ENCODE peak calls at places on chromosomes 4 and X, in five cellular contexts. F, L, A, T and H are unnamed samples.

GRCh38 chr4:157819693-157820464 is 352.9 kb downstream of the GASK1B start:
- DNase-seq in A (no peak), L (no peak), T (no peak), F (no peak), H (no peak)

GRCh38 chr4:123746981-123747380 is 350.4 kb downstream of the SPRY1 start:
- DNase-seq in L (peak; percentile 74), T (no peak), A (no peak), F (no peak), H (no peak)

GRCh38 chr4:104487105-104487504 is 7.6 kb downstream of the CXXC4 start:
- DNase-seq in F (peak; percentile 80), A (no peak), T (no peak), L (no peak), H (no peak)

GRCh38 chr4:93810340-93810992 is 18.1 kb upstream of the ATOH1 start:
- DNase-seq in A (no peak), L (no peak), T (no peak), F (no peak), H (no peak)

GRCh38 chrX:25028726-25029125 is 13.0 kb upstream of the ARX start:
- DNase-seq in F (no peak), T (no peak), A (no peak), L (peak; percentile 56), H (no peak)

GRCh38 chr4:175441256-175441655 is 370.8 kb downstream of the GPM6A start:
- DNase-seq in F (no peak), T (no peak), L (no peak), A (no peak), H (no peak)

GRCh38 chr4:94912606-94913005 is 154.9 kb downstream of the BMPR1B start:
- DNase-seq in F (no peak), L (no peak), A (no peak), T (no peak), H (no peak)

GRCh38 chr4:94472056-94472826 is 20.5 kb downstream of the PDLIM5 start:
- DNase-seq in F (no peak), T (no peak), A (no peak), L (peak; percentile 74), H (no peak)

GRCh38 chrX:106401965-106402559 is 209.7 kb upstream of the RADX start:
- DNase-seq in T (no peak), L (no peak), F (no peak), A (no peak), H (no peak)

GRCh38 chr4:140641105-140641555 is 72.4 kb upstream of the UCP1 start:
- DNase-seq in A (no peak), L (no peak), F (no peak), T (no peak), H (no peak)

GRCh38 chr4:77022581-77023133 is 53.1 kb downstream of the CCNI start:
- DNase-seq in L (peak; percentile 78), A (no peak), F (no peak), T (no peak), H (no peak)

GRCh38 chr4:140186651-140187315 is 32.8 kb upstream of the MAML3 start:
- DNase-seq in T (no peak), F (no peak), L (peak; percentile 73), A (no peak), H (no peak)

GRCh38 chr4:43776371-43776770 is 672.2 kb downstream of the KCTD8 start:
- DNase-seq in A (no peak), F (peak; percentile 57), T (no peak), L (no peak), H (no peak)

DNA sequence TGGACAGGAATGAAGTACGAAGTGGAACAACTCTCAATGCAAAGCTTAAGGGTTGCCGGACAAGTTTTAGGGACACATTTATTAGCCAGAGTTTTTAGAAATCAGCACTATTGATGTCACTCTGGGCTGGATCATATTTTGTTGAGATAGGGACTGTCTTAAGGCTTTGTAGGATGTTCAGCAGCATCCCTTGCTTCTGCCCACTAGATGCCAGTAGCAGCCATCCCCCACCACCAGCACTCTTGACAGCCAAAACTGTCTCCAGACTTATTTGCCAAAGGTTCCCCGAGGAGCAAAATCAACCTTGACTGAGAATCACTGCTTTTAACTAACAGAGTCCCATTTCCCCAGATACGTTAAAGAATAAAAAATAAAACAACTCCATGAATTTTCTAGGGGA is 1497.3 kb downstream of the STIM2 start:
- DNase-seq in F (no peak), L (peak; percentile 36), A (no peak), T (no peak), H (no peak)
- H3K9me3 ChIP-seq in F (no peaks in the 10 kb centered on the region), L (no peaks in the 10 kb centered on the region), A (no peaks in the 10 kb centered on the region), T (no peaks in the 10 kb centered on the region), H (no peaks in the 10 kb centered on the region)

DNA sequence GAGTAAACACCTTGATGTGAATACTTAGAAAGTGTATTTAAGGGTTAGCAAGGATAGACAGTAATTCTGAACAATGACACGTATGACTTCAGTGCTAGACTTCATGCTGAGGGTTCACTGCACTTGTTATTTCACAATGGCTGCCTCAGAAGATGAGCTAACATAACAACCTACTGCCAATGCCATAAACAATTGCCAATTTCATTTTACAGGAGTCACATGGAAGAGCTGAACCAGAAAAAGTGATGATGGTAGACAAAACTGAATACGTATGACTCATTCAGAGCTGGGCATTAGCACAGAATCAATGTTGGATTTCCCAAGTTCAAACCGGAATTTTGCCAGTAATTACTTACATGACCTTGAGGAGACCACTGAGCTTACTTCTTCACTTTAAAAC is 868.7 kb upstream of the SLIT2 start:
- DNase-seq in L (no peak), F (no peak), T (no peak), A (no peak), H (no peak)
- H3K9me3 ChIP-seq in L (no peaks in the 10 kb centered on the region), F (no peaks in the 10 kb centered on the region), T (no peaks in the 10 kb centered on the region), A (no peaks in the 10 kb centered on the region), H (no peaks in the 10 kb centered on the region)

GRCh38 chrX:151702741-151703352 is 7.6 kb downstream of the PRRG3 start:
- DNase-seq in A (no peak), F (no peak), L (no peak), T (no peak), H (no peak)
- H3K9me3 ChIP-seq in A (no peaks in the 10 kb centered on the region), F (no peaks in the 10 kb centered on the region), L (no peaks in the 10 kb centered on the region), T (no peaks in the 10 kb centered on the region), H (no peaks in the 10 kb centered on the region)

DNA sequence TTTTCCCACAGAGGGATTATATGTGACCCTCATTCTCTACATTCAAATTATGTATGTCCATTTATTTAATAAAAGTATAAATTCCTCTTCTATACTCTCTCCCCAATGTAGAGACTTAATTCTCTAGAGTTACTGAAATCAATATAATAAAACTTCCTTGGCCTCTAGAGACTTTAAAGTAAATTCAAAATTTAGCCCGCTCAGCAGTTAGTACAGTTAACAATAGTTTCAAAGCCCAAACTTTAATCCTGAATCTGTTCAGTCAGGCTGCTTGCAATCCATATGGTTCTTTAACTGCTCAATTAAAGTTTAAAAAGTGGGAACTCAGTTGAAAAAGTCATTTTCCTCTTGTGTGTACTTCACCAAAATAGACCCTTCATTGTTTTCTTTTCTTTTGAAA is 2558.4 kb downstream of the ARAP2 start:
- DNase-seq in T (no peak), F (no peak), A (no peak), L (no peak), H (no peak)
- H3K9me3 ChIP-seq in T (no peaks in the 10 kb centered on the region), F (no peaks in the 10 kb centered on the region), A (no peaks in the 10 kb centered on the region), L (no peaks in the 10 kb centered on the region), H (no peaks in the 10 kb centered on the region)

DNA sequence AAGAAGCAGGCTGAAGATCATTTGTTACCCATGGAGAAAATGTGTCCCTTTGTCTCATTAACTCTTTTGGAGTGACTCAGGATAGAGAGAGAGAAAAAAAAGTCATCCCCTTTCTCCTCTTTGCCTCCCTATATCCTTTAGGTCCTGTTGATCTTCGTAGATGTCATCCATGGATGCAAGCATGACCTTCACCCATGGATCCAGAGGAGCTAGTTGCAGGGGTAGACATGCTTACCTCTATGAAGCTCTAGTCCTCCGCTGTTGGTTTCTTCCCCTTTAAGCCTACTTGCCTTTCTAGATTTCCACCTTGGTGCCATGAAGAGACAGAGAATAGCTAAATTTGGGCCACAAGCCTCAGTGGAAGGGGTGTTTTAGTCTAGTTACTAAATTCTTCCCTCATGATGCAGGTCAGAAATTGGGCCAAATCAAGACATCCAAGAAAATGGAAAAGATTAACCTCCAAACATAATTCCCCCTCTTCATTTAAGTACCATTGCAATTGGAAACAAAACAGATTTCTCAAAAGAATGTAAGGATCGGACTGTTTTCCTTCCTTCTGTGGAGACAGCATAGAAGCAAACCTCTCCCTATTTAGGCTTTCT is 178.4 kb downstream of the TECRL start:
- DNase-seq in F (peak; percentile 27), A (no peak), L (peak; percentile 10), T (no peak), H (no peak)
- H3K9me3 ChIP-seq in F (no peaks in the 10 kb centered on the region), A (peaks cover 49% of the 10 kb centered on the region), L (peaks cover 10% of the 10 kb centered on the region), T (no peaks in the 10 kb centered on the region), H (no peaks in the 10 kb centered on the region)

GRCh38 chr4:55237839-55238238 is 108.2 kb upstream of the SRD5A3 start:
- DNase-seq in A (no peak), L (no peak), T (no peak), F (no peak), H (no peak)
- H3K9me3 ChIP-seq in A (peaks cover 4% of the 10 kb centered on the region), L (no peaks in the 10 kb centered on the region), T (no peaks in the 10 kb centered on the region), F (no peaks in the 10 kb centered on the region), H (peaks cover 8% of the 10 kb centered on the region)

GRCh38 chr4:107705742-107706556 is 14.1 kb downstream of the PAPSS1 start:
- DNase-seq in L (no peak), A (no peak), T (no peak), F (no peak), H (no peak)
- H3K9me3 ChIP-seq in L (no peaks in the 10 kb centered on the region), A (peaks cover 28% of the 10 kb centered on the region), T (no peaks in the 10 kb centered on the region), F (no peaks in the 10 kb centered on the region), H (peaks cover 15% of the 10 kb centered on the region)

GRCh38 chrX:154594491-154594890 is 9.6 kb downstream of the CTAG1A start:
- DNase-seq in T (no peak), L (no peak), A (no peak), F (no peak), H (no peak)

GRCh38 chrX:154598656-154599055 is 13.7 kb downstream of the CTAG1A start:
- DNase-seq in F (no peak), T (no peak), A (no peak), L (no peak), H (no peak)

GRCh38 chrX:154597221-154597620 is 12.3 kb downstream of the CTAG1A start:
- DNase-seq in A (no peak), L (no peak), F (no peak), T (no peak), H (no peak)

GRCh38 chrX:154595559-154595958 is 10.6 kb downstream of the CTAG1A start:
- DNase-seq in A (no peak), T (no peak), L (peak; percentile 1), F (no peak), H (no peak)

DNA sequence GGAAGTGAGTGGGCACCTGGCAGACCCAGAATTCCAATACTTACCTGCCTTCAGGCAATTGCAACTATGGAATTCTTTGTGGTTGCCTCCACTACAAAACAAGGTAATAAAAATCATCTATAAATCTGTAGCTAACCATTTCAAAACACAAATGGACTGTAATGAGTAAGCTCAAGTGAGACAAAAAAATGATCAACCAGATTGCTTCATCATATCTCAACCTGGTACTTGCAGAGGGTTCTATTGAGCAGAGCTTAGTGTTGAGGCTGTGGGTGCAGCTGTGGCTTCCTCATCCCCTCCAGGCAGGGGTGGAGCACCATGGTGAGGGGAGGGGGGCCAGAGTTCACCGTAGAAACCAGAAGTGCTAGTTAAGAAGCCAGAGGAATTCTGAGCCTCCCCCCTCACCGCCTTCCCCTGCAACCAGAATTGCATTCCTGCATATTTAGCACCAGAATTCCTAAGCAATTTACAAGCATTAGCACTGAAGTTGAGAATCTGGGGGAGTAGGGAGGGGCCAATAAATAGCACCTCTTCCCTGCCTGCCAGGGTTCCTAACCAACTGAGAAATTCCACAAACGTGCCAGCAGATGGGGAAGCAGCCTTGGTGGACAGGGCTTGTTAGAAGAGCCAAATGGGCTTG is 11.5 kb downstream of the CTAG1A start:
- DNase-seq in T (no peak), L (peak; percentile 70), A (no peak), F (no peak), H (no peak)
- H3K9me3 ChIP-seq in T (no peaks in the 10 kb centered on the region), L (no peaks in the 10 kb centered on the region), A (no peaks in the 10 kb centered on the region), F (no peaks in the 10 kb centered on the region), H (no peaks in the 10 kb centered on the region)

GRCh38 chrX:151699746-151700145 is 4.5 kb downstream of the PRRG3 start:
- DNase-seq in L (no peak), A (no peak), T (no peak), F (no peak), H (no peak)
- H3K9me3 ChIP-seq in L (no peaks in the 10 kb centered on the region), A (no peaks in the 10 kb centered on the region), T (no peaks in the 10 kb centered on the region), F (no peaks in the 10 kb centered on the region), H (no peaks in the 10 kb centered on the region)